ENCODE peak calls at places on chromosome 7, in six cellular contexts. V, A, S, G, O and R are unnamed samples.

GRCh38 chr7:10789170-10789569 is 184.5 kb upstream of the PHF14 start:
- DNase-seq in V (no peak), A (no peak), S (no peak), G (no peak), O (no peak), R (no peak)

GRCh38 chr7:102469972-102470825 is 5.4 kb downstream of the LRWD1 start:
- DNase-seq in V (no peak), A (no peak), S (no peak), G (no peak), O (no peak), R (no peak)

GRCh38 chr7:53111061-53111460 is 75.6 kb downstream of the POM121L12 start:
- DNase-seq in V (no peak), A (no peak), S (no peak), G (no peak), O (no peak), R (no peak)

GRCh38 chr7:80312139-80312661 is 177.6 kb downstream of the GNAI1 start:
- DNase-seq in V (peak), A (no peak), S (no peak), G (peak), O (no peak), R (no peak)

GRCh38 chr7:21526007-21526406 is 16.8 kb upstream of the DNAH11 start:
- DNase-seq in V (no peak), A (no peak), S (no peak), G (peak), O (peak), R (no peak)

GRCh38 chr7:43781726-43782607 is 23.5 kb downstream of the BLVRA start:
- DNase-seq in V (no peak), A (no peak), S (peak), G (peak), O (no peak), R (no peak)

GRCh38 chr7:80347173-80347572 is 164.7 kb downstream of the GNAT3 start:
- DNase-seq in V (no peak), A (no peak), S (no peak), G (no peak), O (no peak), R (no peak)

GRCh38 chr7:30594055-30594539 is 581 bp upstream of the GARS1 start:
- DNase-seq in V (peak), A (peak), S (no peak), G (peak), O (peak), R (peak)

GRCh38 chr7:107968449-107968848 is 34.5 kb downstream of the LAMB1 start:
- DNase-seq in V (no peak), A (no peak), S (no peak), G (no peak), O (no peak), R (no peak)

GRCh38 chr7:149729586-149729982 is 43.8 kb downstream of the ZNF467 start:
- DNase-seq in V (no peak), A (no peak), S (no peak), G (no peak), O (no peak), R (no peak)

GRCh38 chr7:24284699-24285506 is 913 bp downstream of the NPY start:
- DNase-seq in V (no peak), A (no peak), S (no peak), G (no peak), O (no peak), R (peak)

GRCh38 chr7:106732045-106732444 is 71.1 kb upstream of the CCDC71L start:
- DNase-seq in V (no peak), A (no peak), S (no peak), G (no peak), O (no peak), R (no peak)

GRCh38 chr7:120825576-120825975 is 32.4 kb downstream of the TSPAN12 start:
- DNase-seq in V (no peak), A (no peak), S (no peak), G (no peak), O (no peak), R (no peak)

GRCh38 chr7:48637382-48637781 is 287.0 kb upstream of the CDC14C start:
- DNase-seq in V (peak), A (no peak), S (no peak), G (peak), O (peak), R (no peak)

GRCh38 chr7:135441791-135442190 is 68.1 kb downstream of the CNOT4 start:
- DNase-seq in V (peak), A (no peak), S (no peak), G (peak), O (no peak), R (no peak)

GRCh38 chr7:77542399-77542798 is 5.3 kb downstream of the PTPN12 start:
- DNase-seq in V (no peak), A (no peak), S (no peak), G (no peak), O (no peak), R (no peak)

GRCh38 chr7:123665157-123665556 is 9.5 kb downstream of the LMOD2 start:
- DNase-seq in V (no peak), A (no peak), S (no peak), G (peak), O (no peak), R (no peak)

GRCh38 chr7:101163281-101164070 is 1.9 kb downstream of the VGF start:
- DNase-seq in V (no peak), A (no peak), S (no peak), G (no peak), O (peak), R (no peak)

GRCh38 chr7:120944826-120945562 is 5.6 kb upstream of the ING3 start:
- DNase-seq in V (no peak), A (no peak), S (no peak), G (no peak), O (no peak), R (no peak)

GRCh38 chr7:28955723-28956607 is 2.2 kb downstream of the TRIL start:
- DNase-seq in V (no peak), A (peak), S (no peak), G (peak), O (no peak), R (peak)

GRCh38 chr7:3888096-3888495 is 587.0 kb downstream of the SDK1 start:
- DNase-seq in V (no peak), A (peak), S (no peak), G (peak), O (no peak), R (no peak)

GRCh38 chr7:157715071-157715937 is 378.5 kb downstream of the DNAJB6 start:
- DNase-seq in V (no peak), A (no peak), S (no peak), G (no peak), O (no peak), R (no peak)

GRCh38 chr7:15305002-15305600 is 256.7 kb downstream of the AGMO start:
- DNase-seq in V (peak), A (peak), S (no peak), G (peak), O (peak), R (no peak)

GRCh38 chr7:29337628-29338116 is 143.1 kb downstream of the CHN2 start:
- DNase-seq in V (no peak), A (no peak), S (no peak), G (no peak), O (no peak), R (no peak)

GRCh38 chr7:152899482-152900166 is 140.1 kb downstream of the ACTR3B start:
- DNase-seq in V (no peak), A (no peak), S (no peak), G (peak), O (no peak), R (no peak)

GRCh38 chr7:51869452-51869851 is 552.8 kb upstream of the COBL start:
- DNase-seq in V (no peak), A (no peak), S (no peak), G (no peak), O (no peak), R (no peak)

GRCh38 chr7:18895456-18895855 is 222.0 kb downstream of the TWIST1 start:
- DNase-seq in V (peak), A (no peak), S (peak), G (peak), O (no peak), R (no peak)

GRCh38 chr7:27110163-27110976 is 7.9 kb upstream of the HOXA2 start:
- DNase-seq in V (no peak), A (no peak), S (no peak), G (peak), O (no peak), R (no peak)
- TF ChIP-seq CTCF in V (no peak), A (no peak), S (no peak), G (no peak), O (no peak), R (no peak)

GRCh38 chr7:37353949-37354660 is 94.6 kb downstream of the ELMO1 start:
- DNase-seq in V (no peak), A (no peak), S (no peak), G (no peak), O (no peak), R (no peak)

GRCh38 chr7:37352251-37352650 is 96.4 kb downstream of the ELMO1 start:
- DNase-seq in V (no peak), A (no peak), S (no peak), G (no peak), O (no peak), R (no peak)

GRCh38 chr7:37349979-37350590 is 98.6 kb downstream of the ELMO1 start:
- DNase-seq in V (no peak), A (no peak), S (no peak), G (no peak), O (no peak), R (peak)

GRCh38 chr7:37354661-37355131 is 94.0 kb downstream of the ELMO1 start:
- DNase-seq in V (peak), A (peak), S (no peak), G (peak), O (peak), R (no peak)

DNA sequence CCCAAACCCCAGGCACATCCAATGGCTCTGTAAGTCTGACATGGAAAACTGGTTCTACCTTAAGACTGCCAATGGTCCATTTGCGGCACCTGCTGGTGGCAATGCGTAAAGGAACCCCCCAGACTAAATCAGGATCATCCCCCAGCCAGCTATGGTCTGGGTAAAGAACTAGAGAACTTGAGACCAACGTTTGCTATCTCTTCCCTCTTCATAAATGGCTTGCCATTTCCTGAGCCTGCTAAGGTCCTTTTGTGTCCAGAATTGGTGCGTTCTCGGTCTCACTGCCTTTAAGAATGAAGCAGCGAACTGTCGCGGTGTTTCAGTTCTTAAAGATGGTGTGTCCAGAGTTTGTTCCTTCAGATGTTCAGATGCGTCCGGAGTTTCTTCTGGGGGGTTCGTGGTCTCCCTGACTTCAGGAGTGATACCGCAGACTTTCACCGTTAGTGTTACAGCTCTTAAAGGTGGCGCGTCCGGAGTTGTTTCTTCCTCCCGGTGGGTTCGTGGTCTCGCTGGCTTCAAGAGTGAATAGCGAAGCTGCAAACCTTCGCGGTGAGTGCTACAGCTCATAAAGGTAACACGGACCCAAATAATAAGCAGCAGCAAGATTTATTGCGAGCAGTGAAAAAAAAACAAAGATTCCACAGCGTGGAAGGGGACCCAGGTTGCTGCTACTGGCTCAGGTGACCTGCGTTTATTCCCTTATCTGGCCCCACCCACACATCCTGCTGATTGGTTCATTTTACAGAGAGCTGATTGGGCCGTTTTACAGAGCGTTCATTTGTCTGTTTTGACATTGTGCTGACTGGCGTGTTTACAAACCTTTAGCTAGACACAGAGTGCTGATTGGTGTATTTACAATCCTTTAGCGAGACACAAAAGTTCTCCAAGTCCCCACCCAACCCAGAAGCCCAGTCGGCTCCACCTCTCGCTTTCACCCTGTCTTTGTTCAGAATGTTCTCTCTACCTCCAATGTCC is 95.4 kb downstream of the ELMO1 start:
- DNase-seq in V (no peak), A (no peak), S (no peak), G (no peak), O (peak), R (peak)
- TF ChIP-seq CTCF in V (no peak), A (no peak), S (no peak), G (no peak), O (peak), R (peak)

GRCh38 chr7:92880212-92881090 is 44.1 kb upstream of the CDK6 start:
- DNase-seq in V (no peak), A (peak), S (no peak), G (peak), O (peak), R (peak)
- TF ChIP-seq CTCF in V (no peak), A (no peak), S (no peak), G (no peak), O (peak), R (peak)

GRCh38 chr7:41045556-41046123 is 657.2 kb downstream of the INHBA start:
- DNase-seq in V (no peak), A (no peak), S (no peak), G (no peak), O (peak), R (no peak)
- TF ChIP-seq CTCF in V (peak), A (no peak), S (no peak), G (no peak), O (peak), R (peak)

GRCh38 chr7:1257221-1257620 is 24.5 kb downstream of the UNCX start:
- DNase-seq in V (no peak), A (no peak), S (no peak), G (no peak), O (no peak), R (no peak)

GRCh38 chr7:1259621-1260020 is 26.9 kb downstream of the UNCX start:
- DNase-seq in V (no peak), A (no peak), S (no peak), G (no peak), O (no peak), R (no peak)

GRCh38 chr7:1257863-1258262 is 25.2 kb downstream of the UNCX start:
- DNase-seq in V (no peak), A (no peak), S (no peak), G (no peak), O (no peak), R (no peak)

GRCh38 chr7:1262441-1262840 is 29.8 kb downstream of the UNCX start:
- DNase-seq in V (no peak), A (no peak), S (no peak), G (no peak), O (no peak), R (no peak)

DNA sequence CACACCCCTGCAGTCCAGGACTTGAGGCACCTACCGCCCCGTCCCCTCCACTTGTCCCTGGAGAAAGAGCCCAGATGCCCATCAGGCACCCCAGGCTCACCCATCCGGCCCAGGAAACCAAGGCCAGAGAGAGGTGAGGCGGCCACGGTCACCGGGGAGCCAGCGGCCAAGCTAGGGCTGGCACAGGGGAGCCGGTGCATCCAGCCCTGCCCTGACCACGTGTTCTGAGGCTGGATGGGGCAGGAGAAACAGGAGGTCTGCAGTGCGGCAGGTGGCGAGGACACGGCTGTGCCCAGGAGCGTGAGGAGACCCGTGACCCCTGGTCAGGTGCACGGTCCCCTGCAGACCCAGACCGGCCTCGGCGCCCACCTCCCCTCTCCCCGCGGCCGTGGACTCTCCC is 27.6 kb downstream of the UNCX start:
- DNase-seq in V (no peak), A (no peak), S (no peak), G (no peak), O (no peak), R (no peak)
- TF ChIP-seq CTCF in V (no peak), A (no peak), S (no peak), G (no peak), O (no peak), R (no peak)

DNA sequence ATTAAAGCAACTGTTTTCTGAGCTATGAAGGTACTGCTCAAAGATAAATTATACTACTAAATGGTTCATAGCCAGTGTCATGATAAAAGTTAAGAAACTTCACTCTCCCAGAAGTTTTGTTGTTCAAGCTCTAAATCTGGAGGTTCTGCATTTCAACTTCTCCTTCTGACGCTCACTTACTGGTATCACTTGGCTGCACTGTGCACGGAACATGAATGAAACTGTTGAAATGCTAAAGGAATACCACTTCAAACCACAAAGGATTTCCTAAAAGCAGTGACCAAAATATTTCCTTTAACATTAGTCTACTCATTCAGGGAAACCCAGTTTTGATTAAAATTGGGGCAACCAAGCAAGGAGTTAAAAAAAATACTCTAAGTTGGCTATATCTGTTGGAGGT is 93.6 kb downstream of the UBE2H start:
- DNase-seq in V (no peak), A (peak), S (no peak), G (no peak), O (peak), R (no peak)
- TF ChIP-seq CTCF in V (no peak), A (no peak), S (no peak), G (no peak), O (no peak), R (no peak)

DNA sequence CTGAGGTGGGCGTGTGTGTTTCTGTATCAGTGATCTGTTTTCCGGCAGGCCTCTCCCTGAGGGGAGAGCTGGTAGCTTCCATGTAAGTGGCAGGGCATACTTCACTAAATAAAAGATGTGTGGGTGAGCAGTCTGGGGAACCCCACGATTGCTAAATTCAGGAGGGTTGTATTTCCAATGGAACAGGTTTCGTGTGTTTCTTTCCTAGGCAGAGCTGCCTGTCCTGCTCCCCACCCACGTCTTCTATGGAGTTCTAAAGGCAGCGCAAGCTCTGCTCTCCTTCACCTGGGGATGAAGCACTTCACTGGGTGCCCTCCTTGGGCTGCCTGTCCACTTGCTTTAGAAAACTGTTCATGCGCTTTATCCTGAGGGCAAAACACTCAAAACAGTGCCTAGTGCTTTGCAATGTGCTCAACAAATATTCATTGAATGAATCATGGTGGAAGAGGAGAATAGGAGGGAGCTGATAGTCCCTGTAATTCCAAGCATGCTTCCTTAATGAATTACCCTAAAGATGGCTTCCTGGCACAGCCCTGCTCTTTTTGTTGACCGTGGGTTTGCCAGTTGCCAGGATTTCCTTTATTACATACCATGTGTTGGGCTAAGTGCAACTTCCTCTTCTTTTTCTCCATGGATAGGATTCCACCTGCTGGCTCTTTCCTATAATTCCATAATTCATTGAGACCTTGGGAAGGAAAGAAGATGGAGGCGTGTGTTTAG is 50.6 kb upstream of the SRPK2 start:
- DNase-seq in V (peak), A (no peak), S (peak), G (peak), O (no peak), R (no peak)
- TF ChIP-seq CTCF in V (no peak), A (no peak), S (peak), G (no peak), O (no peak), R (no peak)

DNA sequence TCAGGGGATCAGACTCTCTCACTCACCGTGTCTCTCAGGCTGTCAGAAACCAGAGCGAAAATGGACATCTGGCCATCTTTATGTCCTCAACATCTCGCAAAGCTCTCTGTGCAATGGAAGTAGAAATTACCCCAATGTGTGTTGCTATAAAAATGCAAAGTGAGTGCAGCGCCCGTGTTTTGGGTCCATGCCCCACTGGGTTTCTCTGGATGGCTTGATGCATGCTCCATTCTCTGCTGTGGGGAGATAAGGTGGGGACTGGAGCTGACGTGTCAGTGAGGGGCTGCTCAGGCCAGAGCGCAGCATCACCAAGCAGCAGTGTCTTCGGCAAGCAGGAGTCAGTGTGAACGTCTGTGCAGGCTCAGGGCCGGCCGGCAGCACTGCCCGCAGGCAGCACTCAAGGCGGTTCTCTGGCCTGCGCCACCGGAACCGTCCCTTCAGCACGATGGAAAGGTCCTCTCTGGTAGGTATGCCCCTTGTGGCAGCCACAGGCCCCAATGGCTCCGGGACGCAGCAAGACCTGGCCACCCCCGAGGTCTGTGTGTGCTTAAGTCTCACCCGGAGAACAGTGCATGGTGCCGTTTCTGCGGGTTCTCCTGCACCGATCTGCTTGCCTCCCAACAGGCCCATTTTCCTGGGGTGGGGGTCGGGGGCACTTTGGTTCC is 30.2 kb downstream of the WDR86 start:
- DNase-seq in V (no peak), A (no peak), S (no peak), G (no peak), O (no peak), R (no peak)
- TF ChIP-seq CTCF in V (no peak), A (no peak), S (no peak), G (no peak), O (no peak), R (no peak)

GRCh38 chr7:99558306-99559275 is at the start of gene ZNF655:
- DNase-seq in V (peak), A (peak), S (peak), G (peak), O (peak), R (peak)
- TF ChIP-seq CTCF in V (no peak), A (no peak), S (no peak), G (no peak), O (no peak), R (no peak)